ENCODE peak calls at places on chromosomes 13 and 19, in ten cellular contexts. X, R, U, P, I, V, A, K, T and N are unnamed samples.

GRCh38 chr13:73677041-73677589 is 457.1 kb downstream of the KLF12 start:
- DNase-seq in X (peak), R (peak), U (no peak), P (no peak), I (peak), V (no peak), A (no peak), K (no peak), T (no peak), N (no peak)

GRCh38 chr13:92224825-92225224 is 826.4 kb downstream of the GPC5 start:
- DNase-seq in X (no peak), R (no peak), U (no peak), P (no peak), I (no peak), V (no peak), A (no peak), K (no peak), T (no peak), N (no peak)

GRCh38 chr19:44142014-44142523 is 715 bp downstream of the ZNF234 start:
- DNase-seq in X (peak), R (peak), U (no peak), P (no peak), I (peak), V (no peak), A (no peak), K (no peak), T (no peak), N (no peak)

GRCh38 chr13:18949970-18950369 is 231.7 kb downstream of the TUBA3C start:
- DNase-seq in X (no peak), R (no peak), U (no peak), P (no peak), I (no peak), V (no peak), A (no peak), K (no peak), T (peak), N (no peak)

GRCh38 chr13:66469745-66470144 is 760.4 kb downstream of the PCDH9 start:
- DNase-seq in X (no peak), R (no peak), U (no peak), P (no peak), I (no peak), V (no peak), A (no peak), K (no peak), T (no peak), N (no peak)

GRCh38 chr13:24050292-24050711 is 110.2 kb upstream of the SPATA13 start:
- DNase-seq in X (peak), R (no peak), U (no peak), P (no peak), I (no peak), V (peak), A (peak), K (peak), T (peak), N (no peak)

GRCh38 chr19:47445937-47446402 is 25.7 kb downstream of the SLC8A2 start:
- DNase-seq in X (no peak), R (no peak), U (no peak), P (peak), I (peak), V (no peak), A (no peak), K (peak), T (peak), N (peak)

GRCh38 chr19:10503002-10503789 is at the start of gene KEAP1:
- DNase-seq in X (no peak), R (peak), U (no peak), P (peak), I (peak), V (peak), A (peak), K (peak), T (peak), N (no peak)

GRCh38 chr13:39876258-39876657 is 220.8 kb downstream of the COG6 start:
- DNase-seq in X (peak), R (no peak), U (no peak), P (no peak), I (no peak), V (no peak), A (no peak), K (no peak), T (no peak), N (no peak)

GRCh38 chr13:72652681-72653080 is 74.7 kb downstream of the MZT1 start:
- DNase-seq in X (no peak), R (no peak), U (no peak), P (no peak), I (no peak), V (no peak), A (no peak), K (no peak), T (no peak), N (no peak)

GRCh38 chr13:75513271-75513670 is 24.4 kb downstream of the COMMD6 start:
- DNase-seq in X (no peak), R (no peak), U (no peak), P (no peak), I (no peak), V (no peak), A (no peak), K (no peak), T (no peak), N (no peak)

GRCh38 chr13:21670883-21671792 is at the start of gene FGF9:
- DNase-seq in X (peak), R (peak), U (no peak), P (peak), I (peak), V (peak), A (peak), K (peak), T (peak), N (peak)

GRCh38 chr19:49339364-49340068 is 4.3 kb downstream of the CD37 start:
- DNase-seq in X (peak), R (peak), U (peak), P (no peak), I (peak), V (peak), A (peak), K (peak), T (peak), N (no peak)

GRCh38 chr13:50991624-50992610 is 82.3 kb downstream of the RNASEH2B start:
- DNase-seq in X (no peak), R (no peak), U (no peak), P (peak), I (no peak), V (no peak), A (no peak), K (no peak), T (no peak), N (peak)

GRCh38 chr13:79482271-79482970 is 1.5 kb downstream of the NDFIP2 start:
- DNase-seq in X (peak), R (no peak), U (no peak), P (no peak), I (no peak), V (no peak), A (no peak), K (no peak), T (no peak), N (no peak)

GRCh38 chr19:40312533-40312932 is 27.4 kb upstream of the AKT2 start:
- DNase-seq in X (no peak), R (no peak), U (no peak), P (no peak), I (no peak), V (no peak), A (no peak), K (no peak), T (no peak), N (peak)

GRCh38 chr13:23433171-23434153 is at the start of gene SACS:
- DNase-seq in X (peak), R (no peak), U (no peak), P (no peak), I (no peak), V (no peak), A (no peak), K (no peak), T (peak), N (no peak)

GRCh38 chr19:50567052-50567841 is 988 bp downstream of the LRRC4B start:
- DNase-seq in X (no peak), R (no peak), U (no peak), P (no peak), I (no peak), V (no peak), A (no peak), K (no peak), T (no peak), N (no peak)

GRCh38 chr13:48121733-48122132 is 26.8 kb upstream of the MED4 start:
- DNase-seq in X (no peak), R (no peak), U (no peak), P (no peak), I (no peak), V (no peak), A (no peak), K (no peak), T (no peak), N (no peak)

GRCh38 chr13:73585236-73585635 is 526.4 kb downstream of the KLF5 start:
- DNase-seq in X (no peak), R (no peak), U (no peak), P (no peak), I (no peak), V (no peak), A (no peak), K (no peak), T (no peak), N (no peak)

GRCh38 chr19:1251233-1251502 is 2.8 kb downstream of the MIDN start:
- DNase-seq in X (peak), R (no peak), U (peak), P (peak), I (peak), V (no peak), A (no peak), K (peak), T (peak), N (peak)

GRCh38 chr13:41059466-41059865 is 1.8 kb upstream of the WBP4 start:
- DNase-seq in X (peak), R (no peak), U (no peak), P (no peak), I (no peak), V (no peak), A (no peak), K (no peak), T (no peak), N (no peak)

GRCh38 chr19:4557186-4557970 is 2.1 kb downstream of the SEMA6B start:
- DNase-seq in X (no peak), R (peak), U (no peak), P (no peak), I (no peak), V (no peak), A (no peak), K (no peak), T (peak), N (no peak)
- H3K4me3 ChIP-seq in X (no peak), R (no peak), U (no peak), P (no peak), I (no peak), V (peak), A (peak), K (no peak), T (no peak), N (no peak)

GRCh38 chr19:46133777-46134231 is 9.3 kb upstream of the IGFL3 start:
- DNase-seq in X (no peak), R (no peak), U (no peak), P (no peak), I (no peak), V (no peak), A (no peak), K (no peak), T (no peak), N (no peak)

GRCh38 chr19:46142294-46142693 is 5.7 kb upstream of the IGFL2 start:
- DNase-seq in X (no peak), R (no peak), U (no peak), P (no peak), I (no peak), V (no peak), A (no peak), K (no peak), T (no peak), N (no peak)

GRCh38 chr19:46141421-46141820 is 6.6 kb upstream of the IGFL2 start:
- DNase-seq in X (no peak), R (no peak), U (no peak), P (no peak), I (no peak), V (no peak), A (no peak), K (no peak), T (no peak), N (no peak)

GRCh38 chr19:46134527-46134926 is 10.0 kb upstream of the IGFL3 start:
- DNase-seq in X (peak), R (no peak), U (no peak), P (no peak), I (no peak), V (no peak), A (no peak), K (no peak), T (no peak), N (no peak)

GRCh38 chr19:46137915-46138473 is 10.0 kb upstream of the IGFL2 start:
- DNase-seq in X (no peak), R (no peak), U (no peak), P (no peak), I (no peak), V (no peak), A (no peak), K (no peak), T (no peak), N (no peak)
- H3K4me3 ChIP-seq in X (no peak), R (no peak), U (no peak), P (no peak), I (no peak), V (no peak), A (no peak), K (no peak), T (no peak), N (no peak)

DNA sequence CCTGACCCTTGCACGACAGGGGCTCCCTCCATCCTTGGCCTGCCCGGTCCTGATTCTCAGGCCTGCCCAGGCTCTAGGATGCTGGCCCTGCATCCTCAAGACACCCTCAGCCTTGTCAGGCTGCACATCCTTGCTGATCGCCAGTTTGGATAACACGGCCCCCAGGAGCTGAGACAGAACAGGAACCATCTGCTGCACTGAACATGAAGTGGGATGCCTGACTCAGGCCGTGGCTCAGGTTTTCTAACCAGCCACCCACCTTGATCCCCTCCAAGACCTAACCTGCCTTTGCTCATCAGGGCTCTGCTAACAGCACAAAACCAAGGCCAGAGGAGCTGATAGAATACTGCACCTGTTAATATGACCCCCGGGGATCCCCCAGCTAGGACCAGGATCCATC is 56.0 kb downstream of the EPS15L1 start:
- DNase-seq in X (no peak), R (no peak), U (no peak), P (no peak), I (no peak), V (no peak), A (no peak), K (no peak), T (no peak), N (no peak)
- H3K4me3 ChIP-seq in X (no peak), R (no peak), U (no peak), P (no peak), I (no peak), V (no peak), A (no peak), K (no peak), T (no peak), N (no peak)

DNA sequence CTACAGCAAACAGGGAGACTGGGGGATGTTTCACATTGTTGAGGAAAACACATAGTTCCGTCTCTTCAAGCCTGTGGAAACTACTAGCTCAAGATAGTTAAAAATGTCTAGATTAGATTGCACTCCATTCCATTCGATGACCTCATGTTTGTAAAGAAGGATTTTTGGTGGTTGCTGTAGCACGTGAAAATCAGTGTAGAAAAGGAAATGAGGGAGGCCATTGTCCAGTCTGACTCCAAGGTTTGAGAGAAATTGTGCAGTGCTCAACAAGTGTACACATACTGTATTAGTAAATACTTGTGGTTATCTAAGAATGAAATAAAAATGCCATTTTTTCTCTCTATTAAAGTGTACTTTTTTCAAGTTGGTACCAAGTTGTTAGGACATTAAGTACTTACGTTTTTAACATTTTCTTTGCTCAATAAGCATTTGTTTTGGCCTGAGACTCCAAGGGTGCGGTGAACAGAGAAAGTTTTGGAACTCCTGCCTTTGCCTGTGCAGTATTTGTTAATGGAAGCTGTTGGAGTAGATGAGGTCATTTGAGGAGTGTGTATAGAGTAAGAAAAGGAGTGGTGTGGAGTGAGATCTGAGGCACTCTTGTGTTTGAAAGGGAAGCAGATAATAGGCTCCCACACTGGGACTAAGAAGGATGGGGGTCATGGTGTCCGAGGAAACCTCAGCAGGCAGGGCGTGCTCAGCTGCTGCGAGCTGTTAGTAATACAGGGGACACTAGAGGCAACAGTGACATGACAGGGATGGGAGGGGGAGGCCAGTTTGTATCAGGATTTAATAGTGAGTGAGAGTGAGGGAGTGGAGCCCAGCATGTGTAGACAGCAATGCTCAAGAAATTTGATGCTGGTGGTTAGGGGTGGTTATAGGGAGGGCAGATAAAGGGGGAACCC is 4.4 kb downstream of the WASF3 start:
- DNase-seq in X (peak), R (no peak), U (no peak), P (no peak), I (no peak), V (no peak), A (no peak), K (no peak), T (no peak), N (no peak)
- H3K4me3 ChIP-seq in X (no peak), R (no peak), U (no peak), P (no peak), I (no peak), V (no peak), A (no peak), K (no peak), T (no peak), N (no peak)

DNA sequence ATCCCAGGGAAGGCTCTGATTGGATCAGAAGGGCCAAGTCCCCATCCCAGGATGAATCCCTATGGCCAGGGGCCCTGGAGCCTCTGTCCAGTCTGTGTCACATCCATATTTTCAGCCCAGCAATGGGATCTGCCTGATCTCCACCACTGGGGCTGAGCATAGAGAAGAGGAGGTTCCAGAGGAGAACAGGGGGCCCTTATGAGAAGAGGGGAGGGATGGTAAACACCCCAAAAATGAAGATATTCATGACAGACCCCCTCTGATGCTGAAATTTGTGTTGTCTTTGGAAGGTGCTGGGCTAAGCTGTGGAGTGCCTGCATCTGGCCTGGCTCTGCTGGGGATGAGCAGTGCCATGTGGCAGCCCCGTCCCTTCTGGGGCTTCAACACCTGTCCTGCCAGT is 14.5 kb downstream of the KLHL26 start:
- DNase-seq in X (no peak), R (no peak), U (no peak), P (no peak), I (no peak), V (no peak), A (no peak), K (no peak), T (no peak), N (no peak)
- H3K4me3 ChIP-seq in X (no peak), R (no peak), U (no peak), P (no peak), I (no peak), V (peak), A (peak), K (no peak), T (no peak), N (no peak)